ENCODE peak calls at places on chromosome 13, in six cellular contexts. U is ascending aorta, L is HCT116, X is breast epithelium, A is uterus, B is heart left ventricle. V is an unnamed sample.

GRCh38 chr13:30928971-30929370 is 3.5 kb upstream of the TEX26 start:
- DNase-seq in U (no peak), L (no peak), X (no peak), A (no peak), B (no peak), V (no peak)

GRCh38 chr13:51502206-51502651 is 49.4 kb upstream of the INTS6 start:
- DNase-seq in U (no peak), L (no peak), X (no peak), A (no peak), B (no peak), V (no peak)

GRCh38 chr13:32212420-32212819 is 102.7 kb downstream of the ZAR1L start:
- DNase-seq in U (no peak), L (no peak), X (no peak), A (no peak), B (no peak), V (no peak)

GRCh38 chr13:39051157-39051556 is 12.9 kb downstream of the NHLRC3 start:
- DNase-seq in U (no peak), L (peak; percentile 24), X (no peak), A (no peak), B (no peak), V (no peak)

GRCh38 chr13:21663197-21663596 is 7.7 kb upstream of the FGF9 start:
- DNase-seq in U (no peak), L (no peak), X (no peak), A (no peak), B (no peak), V (no peak)

GRCh38 chr13:100987993-100988392 is 313.4 kb upstream of the TMTC4 start:
- DNase-seq in U (no peak), L (no peak), X (no peak), A (no peak), B (no peak), V (no peak)

GRCh38 chr13:98406475-98406874 is 170.4 kb downstream of the STK24 start:
- DNase-seq in U (peak; percentile 35), L (no peak), X (no peak), A (no peak), B (no peak), V (no peak)

GRCh38 chr13:32537580-32538233 is 888 bp downstream of the N4BP2L2 start:
- DNase-seq in U (no peak), L (peak; percentile 6), X (peak; percentile 30), A (peak; percentile 29), B (peak; percentile 38), V (peak; percentile 22)

GRCh38 chr13:75960538-75960994 is 324.4 kb downstream of the LMO7 start:
- DNase-seq in U (no peak), L (no peak), X (no peak), A (no peak), B (no peak), V (no peak)

GRCh38 chr13:73254827-73255226 is 196.0 kb downstream of the KLF5 start:
- DNase-seq in U (no peak), L (no peak), X (no peak), A (no peak), B (no peak), V (no peak)

GRCh38 chr13:97238883-97239282 is 16.8 kb downstream of the MBNL2 start:
- DNase-seq in U (no peak), L (no peak), X (no peak), A (no peak), B (no peak), V (no peak)

DNA sequence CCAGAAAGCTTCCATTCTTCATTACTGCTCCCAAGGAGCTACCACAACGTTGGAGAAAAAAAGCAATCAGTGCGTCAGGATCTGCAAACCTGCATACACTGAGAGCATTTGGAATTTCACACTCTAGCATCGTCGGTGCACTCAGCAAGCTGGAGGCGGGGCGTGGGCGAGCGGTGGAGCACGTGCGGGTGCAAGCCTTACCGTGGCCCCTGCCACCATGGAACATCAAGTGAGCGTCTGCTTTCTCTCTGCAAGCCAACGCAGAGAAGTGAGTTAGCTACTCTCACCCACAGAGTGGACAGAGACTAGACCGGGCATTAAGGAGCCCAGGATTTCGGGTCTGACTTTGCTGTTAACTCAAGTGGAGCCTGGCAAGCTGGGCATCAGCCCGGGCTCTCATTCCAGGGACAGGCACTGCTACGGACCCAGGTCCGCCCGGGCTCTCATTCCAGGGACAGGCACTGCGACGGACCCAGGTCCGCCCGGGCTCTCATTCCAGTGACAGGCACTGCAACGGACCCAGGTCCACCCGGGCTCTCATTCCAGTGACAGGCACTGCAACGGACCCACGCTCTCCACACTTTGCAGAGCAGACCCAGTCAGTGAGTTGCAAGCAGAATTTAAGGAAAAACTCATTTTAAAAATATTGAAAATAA is 124.1 kb upstream of the SPACA7 start:
- DNase-seq in U (no peak), L (no peak), X (no peak), A (no peak), B (no peak), V (no peak)
- H3K9me3 ChIP-seq in U (no peaks in the 10 kb centered on the region), L (no peaks in the 10 kb centered on the region), X (no peaks in the 10 kb centered on the region), A (no peaks in the 10 kb centered on the region), B (no peaks in the 10 kb centered on the region), V (no peaks in the 10 kb centered on the region)

GRCh38 chr13:58583961-58584360 is 952.4 kb downstream of the PCDH17 start:
- DNase-seq in U (no peak), L (no peak), X (no peak), A (no peak), B (no peak), V (no peak)
- H3K9me3 ChIP-seq in U (no peaks in the 10 kb centered on the region), L (peaks cover 23% of the 10 kb centered on the region), X (no peaks in the 10 kb centered on the region), A (no peaks in the 10 kb centered on the region), B (no peaks in the 10 kb centered on the region), V (no peaks in the 10 kb centered on the region)

DNA sequence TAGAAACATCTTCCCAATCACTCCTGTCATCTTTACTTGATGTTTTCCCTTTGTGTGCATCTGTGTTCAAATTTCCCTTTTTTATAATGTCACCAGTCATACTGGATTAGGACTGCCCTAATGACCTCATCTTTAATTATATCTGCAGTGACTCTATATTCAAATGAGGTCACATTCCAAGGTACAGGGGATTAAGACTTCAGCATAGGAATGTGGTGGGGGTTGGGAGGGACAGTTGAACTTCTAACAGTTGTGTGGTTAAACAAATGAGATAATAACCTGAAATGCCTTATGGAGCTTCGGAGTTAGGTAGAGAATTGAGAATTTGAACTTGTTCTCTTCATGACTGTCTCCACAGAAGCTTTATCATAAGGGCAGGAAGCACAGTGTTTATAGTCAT is 23.0 kb downstream of the PAN3 start:
- DNase-seq in U (no peak), L (no peak), X (no peak), A (no peak), B (no peak), V (no peak)
- H3K9me3 ChIP-seq in U (peaks cover 5% of the 10 kb centered on the region), L (no peaks in the 10 kb centered on the region), X (no peaks in the 10 kb centered on the region), A (no peaks in the 10 kb centered on the region), B (peaks cover 5% of the 10 kb centered on the region), V (no peaks in the 10 kb centered on the region)

DNA sequence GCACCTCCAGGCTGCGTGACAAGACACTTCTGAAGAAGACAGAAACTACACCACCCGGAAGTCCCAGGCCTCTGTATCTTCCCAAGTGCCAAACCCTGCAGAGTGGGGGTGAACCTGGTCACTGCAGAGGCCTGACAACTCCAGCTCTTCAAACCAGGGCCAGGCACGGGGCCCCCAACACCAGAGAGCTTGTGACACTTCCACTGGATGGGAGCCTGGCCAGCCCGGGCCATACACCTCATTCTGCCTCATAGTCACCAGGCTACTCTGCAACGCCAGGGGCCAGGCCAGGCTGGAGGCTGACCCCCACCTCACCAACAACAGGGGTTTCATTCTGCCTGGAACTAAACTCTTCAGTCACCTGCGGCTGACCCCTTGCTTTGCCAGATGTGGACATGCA is 23.1 kb downstream of the TUBA3C start:
- DNase-seq in U (no peak), L (no peak), X (no peak), A (no peak), B (no peak), V (no peak)
- H3K9me3 ChIP-seq in U (peaks cover 3% of the 10 kb centered on the region), L (peaks cover 14% of the 10 kb centered on the region), X (no peaks in the 10 kb centered on the region), A (no peaks in the 10 kb centered on the region), B (peaks cover 3% of the 10 kb centered on the region), V (no peaks in the 10 kb centered on the region)

DNA sequence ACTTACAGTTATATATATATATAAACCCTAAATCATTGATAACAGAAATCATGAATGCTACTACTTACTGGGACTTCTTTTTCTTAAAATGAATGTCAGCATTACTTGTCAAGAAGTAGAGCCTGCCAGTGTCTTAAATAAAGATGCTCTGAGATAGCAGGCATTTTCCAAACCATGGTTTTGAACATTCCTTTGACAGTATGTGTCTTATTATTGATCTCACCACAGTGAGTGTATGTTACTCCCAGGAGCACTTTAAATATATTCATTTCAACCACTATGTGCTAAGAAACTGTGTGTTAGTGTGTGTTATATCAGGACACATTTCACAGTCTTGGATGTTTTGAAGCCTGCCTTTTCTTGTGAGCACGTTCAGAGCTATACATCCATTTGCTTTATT is 28.2 kb downstream of the TNFRSF19 start:
- DNase-seq in U (no peak), L (no peak), X (no peak), A (no peak), B (no peak), V (no peak)
- H3K9me3 ChIP-seq in U (no peaks in the 10 kb centered on the region), L (no peaks in the 10 kb centered on the region), X (no peaks in the 10 kb centered on the region), A (no peaks in the 10 kb centered on the region), B (no peaks in the 10 kb centered on the region), V (no peaks in the 10 kb centered on the region)

DNA sequence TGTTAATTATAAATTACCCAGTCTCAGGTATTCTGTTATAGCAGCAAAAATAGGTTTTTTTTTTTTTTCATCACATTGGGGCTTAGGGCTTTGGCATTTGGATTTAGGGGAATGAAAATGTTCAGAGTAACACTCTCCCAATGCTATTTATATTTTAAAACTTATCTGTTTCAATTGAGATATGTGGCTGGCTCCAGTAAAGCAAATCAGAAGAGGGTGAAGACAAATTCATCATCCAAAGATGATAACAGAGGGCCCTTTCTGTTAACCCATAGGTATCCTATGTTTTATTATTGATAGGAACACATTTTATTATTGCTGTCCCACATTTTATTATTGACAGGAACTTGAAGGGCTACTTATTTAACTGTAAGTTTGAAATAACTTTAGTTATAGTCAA is 20.5 kb upstream of the TNFRSF19 start:
- DNase-seq in U (no peak), L (no peak), X (no peak), A (no peak), B (no peak), V (no peak)
- H3K9me3 ChIP-seq in U (no peaks in the 10 kb centered on the region), L (no peaks in the 10 kb centered on the region), X (no peaks in the 10 kb centered on the region), A (no peaks in the 10 kb centered on the region), B (no peaks in the 10 kb centered on the region), V (no peaks in the 10 kb centered on the region)

GRCh38 chr13:25169951-25170553 is 2.0 kb downstream of the AMER2 start:
- DNase-seq in U (no peak), L (no peak), X (no peak), A (no peak), B (no peak), V (no peak)

GRCh38 chr13:25172303-25172630 is 179 bp upstream of the AMER2 start:
- DNase-seq in U (no peak), L (no peak), X (no peak), A (no peak), B (no peak), V (no peak)

GRCh38 chr13:25170554-25171107 is 1.5 kb downstream of the AMER2 start:
- DNase-seq in U (no peak), L (no peak), X (no peak), A (no peak), B (no peak), V (no peak)

GRCh38 chr13:25171170-25171516 is 945 bp downstream of the AMER2 start:
- DNase-seq in U (no peak), L (no peak), X (no peak), A (no peak), B (no peak), V (no peak)

GRCh38 chr13:25171517-25172302 is at the start of gene AMER2:
- DNase-seq in U (no peak), L (no peak), X (no peak), A (peak; percentile 24), B (no peak), V (no peak)
- H3K9me3 ChIP-seq in U (no peaks in the 10 kb centered on the region), L (no peaks in the 10 kb centered on the region), X (no peaks in the 10 kb centered on the region), A (no peaks in the 10 kb centered on the region), B (no peaks in the 10 kb centered on the region), V (no peaks in the 10 kb centered on the region)

GRCh38 chr13:53075356-53076041 is 46.9 kb downstream of the OLFM4 start:
- DNase-seq in U (no peak), L (no peak), X (no peak), A (no peak), B (no peak), V (no peak)
- H3K9me3 ChIP-seq in U (no peaks in the 10 kb centered on the region), L (no peaks in the 10 kb centered on the region), X (no peaks in the 10 kb centered on the region), A (no peaks in the 10 kb centered on the region), B (peaks cover under 1% of the 10 kb centered on the region), V (no peaks in the 10 kb centered on the region)